ENCODE peak calls at places on chromosome 4, in nine cellular contexts. C, G, R, J, M, U, D, N and H are unnamed samples.

GRCh38 chr4:17554568-17554967 is 22.4 kb upstream of the LAP3 start:
- DNase-seq in C (no peak), G (no peak), R (no peak), J (no peak), M (no peak), U (no peak), D (no peak), N (no peak), H (no peak)

GRCh38 chr4:183840311-183840710 is 64.8 kb upstream of the STOX2 start:
- DNase-seq in C (peak; percentile 43), G (peak; percentile 95), R (peak; percentile 78), J (peak; percentile 64), M (peak; percentile 67), U (peak; percentile 83), D (peak; percentile 85), N (peak; percentile 39), H (peak; percentile 81)

GRCh38 chr4:156188596-156188995 is 234.9 kb upstream of the CTSO start:
- DNase-seq in C (no peak), G (no peak), R (no peak), J (no peak), M (no peak), U (no peak), D (no peak), N (no peak), H (no peak)

GRCh38 chr4:149735796-149736195 is 79.8 kb downstream of the IQCM start:
- DNase-seq in C (no peak), G (no peak), R (no peak), J (no peak), M (no peak), U (no peak), D (no peak), N (no peak), H (no peak)

GRCh38 chr4:105714071-105714521 is 5.5 kb downstream of the GSTCD start:
- DNase-seq in C (no peak), G (no peak), R (no peak), J (no peak), M (no peak), U (no peak), D (no peak), N (no peak), H (no peak)

GRCh38 chr4:27947320-27947719 is 1086.7 kb downstream of the STIM2 start:
- DNase-seq in C (no peak), G (no peak), R (no peak), J (no peak), M (no peak), U (no peak), D (no peak), N (no peak), H (no peak)

GRCh38 chr4:1767770-1768366 is 25.2 kb upstream of the FGFR3 start:
- DNase-seq in C (no peak), G (peak; percentile 91), R (peak; percentile 68), J (no peak), M (peak; percentile 31), U (no peak), D (no peak), N (no peak), H (peak; percentile 45)

GRCh38 chr4:2081540-2081939 is 22.4 kb downstream of the NAT8L start:
- DNase-seq in C (no peak), G (no peak), R (peak; percentile 10), J (no peak), M (no peak), U (peak; percentile 27), D (peak; percentile 61), N (no peak), H (no peak)

GRCh38 chr4:5341151-5341925 is 290.1 kb downstream of the STK32B start:
- DNase-seq in C (no peak), G (no peak), R (no peak), J (no peak), M (no peak), U (no peak), D (no peak), N (no peak), H (no peak)

GRCh38 chr4:128796934-128797333 is 12.6 kb upstream of the JADE1 start:
- DNase-seq in C (no peak), G (no peak), R (no peak), J (no peak), M (no peak), U (no peak), D (no peak), N (no peak), H (no peak)

GRCh38 chr4:148442830-148443549 is 776 bp upstream of the NR3C2 start:
- DNase-seq in C (no peak), G (no peak), R (no peak), J (no peak), M (peak; percentile 48), U (peak; percentile 75), D (peak; percentile 90), N (no peak), H (peak; percentile 42)

GRCh38 chr4:125115941-125116340 is 198.8 kb upstream of the FAT4 start:
- DNase-seq in C (no peak), G (no peak), R (no peak), J (no peak), M (no peak), U (no peak), D (no peak), N (peak; percentile 12), H (no peak)

GRCh38 chr4:42630908-42631307 is 26.0 kb downstream of the ATP8A1 start:
- DNase-seq in C (no peak), G (no peak), R (no peak), J (no peak), M (no peak), U (no peak), D (no peak), N (no peak), H (no peak)

GRCh38 chr4:125727931-125728330 is 413.2 kb downstream of the FAT4 start:
- DNase-seq in C (no peak), G (no peak), R (no peak), J (no peak), M (peak; percentile 4), U (no peak), D (no peak), N (no peak), H (no peak)

GRCh38 chr4:98627883-98628282 is 30.5 kb downstream of the TSPAN5 start:
- DNase-seq in C (peak; percentile 31), G (no peak), R (no peak), J (no peak), M (peak; percentile 64), U (no peak), D (no peak), N (no peak), H (no peak)

GRCh38 chr4:5215321-5215720 is 164.0 kb downstream of the STK32B start:
- DNase-seq in C (no peak), G (no peak), R (no peak), J (no peak), M (no peak), U (no peak), D (no peak), N (no peak), H (no peak)

GRCh38 chr4:148315049-148315448 is 127.2 kb downstream of the NR3C2 start:
- DNase-seq in C (no peak), G (no peak), R (no peak), J (no peak), M (no peak), U (no peak), D (no peak), N (no peak), H (no peak)

GRCh38 chr4:119026662-119027444 is 108.8 kb upstream of the MYOZ2 start:
- DNase-seq in C (no peak), G (peak; percentile 19), R (no peak), J (no peak), M (no peak), U (peak; percentile 90), D (no peak), N (no peak), H (peak; percentile 35)

GRCh38 chr4:183758006-183758734 is 99.1 kb downstream of the TRAPPC11 start:
- DNase-seq in C (no peak), G (peak; percentile 73), R (no peak), J (no peak), M (no peak), U (no peak), D (no peak), N (no peak), H (peak; percentile 76)

GRCh38 chr4:67103001-67103737 is 442.1 kb downstream of the CENPC start:
- DNase-seq in C (no peak), G (no peak), R (no peak), J (no peak), M (no peak), U (no peak), D (no peak), N (no peak), H (no peak)

DNA sequence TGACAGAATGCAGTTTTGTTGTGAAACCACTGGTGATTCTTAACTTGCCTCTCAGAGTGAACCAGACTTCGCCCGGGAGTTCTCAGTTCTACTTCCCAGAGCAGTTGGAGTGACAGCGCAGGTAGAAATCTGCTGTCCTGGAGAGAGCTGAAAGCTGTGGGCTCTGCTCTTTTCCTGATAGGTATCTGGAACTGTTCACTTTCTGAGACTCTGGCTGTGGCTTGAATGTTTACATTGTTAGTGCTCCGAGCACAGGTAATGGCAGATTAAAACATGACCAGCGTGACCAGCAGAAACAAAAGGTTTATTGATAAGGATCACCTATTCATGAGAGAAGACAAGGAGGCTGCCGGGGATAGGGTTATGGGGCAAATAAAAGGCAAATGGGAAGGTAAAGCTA is 360.8 kb downstream of the BMPR1B start:
- DNase-seq in C (no peak), G (no peak), R (no peak), J (no peak), M (no peak), U (no peak), D (no peak), N (no peak), H (no peak)
- TF ChIP-seq POLR2AphosphoS5 in C (no peak), G (no peak), R (no peak), J (no peak), M (no peak), U (no peak), D (no peak), N (no peak), H (no peak)

GRCh38 chr4:186104114-186104894 is at the start of gene FAM149A:
- DNase-seq in C (peak; percentile 19), G (peak; percentile 83), R (peak; percentile 85), J (no peak), M (no peak), U (peak; percentile 81), D (peak; percentile 86), N (no peak), H (peak; percentile 87)
- H3K4me3 ChIP-seq in C (peak within 1 kb of the TSS; percentile 50), G (peak within 1 kb of the TSS; percentile 68), R (peak within 1 kb of the TSS; percentile 76), J (peak within 1 kb of the TSS; percentile 60), M (peak within 1 kb of the TSS; percentile 26), U (peak within 1 kb of the TSS; percentile 85), D (peak within 1 kb of the TSS; percentile 40), N (peak within 1 kb of the TSS; percentile 15), H (peak within 1 kb of the TSS; percentile 80)

DNA sequence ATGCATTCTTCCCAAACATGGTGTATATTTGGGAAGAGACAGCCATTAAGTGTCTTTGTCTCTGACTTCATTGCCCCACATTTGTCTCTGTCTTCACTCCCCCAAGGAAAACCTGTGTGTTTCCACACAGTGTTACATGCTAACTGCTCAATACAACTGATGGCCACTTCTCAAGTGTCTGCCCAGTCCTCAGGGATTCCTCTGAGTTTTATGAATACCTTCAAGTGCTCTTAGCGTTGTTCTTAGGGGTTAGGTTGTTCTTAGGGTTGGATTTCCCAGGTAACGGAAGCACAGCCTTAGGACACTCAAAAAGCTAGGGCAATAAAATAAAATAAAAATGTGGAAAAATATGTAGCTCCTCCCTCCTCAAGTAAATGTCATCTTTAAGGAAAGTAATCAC is 64.7 kb upstream of the PLAC8 start:
- DNase-seq in C (no peak), G (no peak), R (no peak), J (no peak), M (no peak), U (no peak), D (no peak), N (no peak), H (no peak)
- H3K4me1 ChIP-seq in C (no peaks in the 10 kb centered on the region), G (no peaks in the 10 kb centered on the region), R (no peaks in the 10 kb centered on the region), J (no peaks in the 10 kb centered on the region), M (no peaks in the 10 kb centered on the region), U (no peaks in the 10 kb centered on the region), D (peaks cover 32% of the 10 kb centered on the region), N (no peaks in the 10 kb centered on the region), H (no peaks in the 10 kb centered on the region)

GRCh38 chr4:3106339-3107186 is 32.1 kb downstream of the HTT start:
- DNase-seq in C (peak; percentile 55), G (peak; percentile 88), R (peak; percentile 93), J (peak; percentile 79), M (peak; percentile 97), U (peak; percentile 94), D (peak; percentile 94), N (peak; percentile 83), H (peak; percentile 87)
- TF ChIP-seq POLR2AphosphoS5 in C (no peak), G (no peak), R (peak; percentile 44), J (peak; percentile 64), M (peak; percentile 38), U (peak; percentile 35), D (peak; percentile 61), N (no peak), H (peak; percentile 52)